ENCODE peak calls at places on chromosomes 5 and 9, in seven cellular contexts. J is OCI-M1; A is stimulated activated CD8-positive, alpha-beta memory T cell treated with anti-CD3 and anti-CD28 coated beads, Interleukin-4, amount 100 ng/mL, for 1 hour; U is heart right ventricle; H is cardiac fibroblast; D is ELR; K is NCI-H1092 treated with DMSO at 0.1 percent for 48 hours. P is an unnamed sample.

GRCh38 chr5:8714197-8714596 is 831.7 kb downstream of the SEMA5A start:
- DNase-seq in J (no peak), U (no peak), A (no peak), K (no peak), D (no peak), H (no peak), P (no peak)

GRCh38 chr5:59829389-59829788 is 64.1 kb downstream of the PDE4D start:
- DNase-seq in A (no peak), H (peak), D (peak), J (peak), U (peak), K (no peak), P (no peak)

GRCh38 chr5:113099822-113100221 is 123.2 kb downstream of the DCP2 start:
- DNase-seq in D (no peak), K (no peak), U (no peak), A (no peak), H (no peak), J (no peak), P (no peak)

GRCh38 chr5:149388498-149389190 is 9.6 kb upstream of the IL17B start:
- DNase-seq in D (no peak), A (no peak), J (no peak), K (no peak), U (no peak), H (no peak), P (no peak)

GRCh38 chr5:93273176-93273575 is 307.8 kb downstream of the NR2F1-AS1 start:
- DNase-seq in J (no peak), D (peak), A (no peak), K (no peak), H (peak), U (no peak), P (no peak)

GRCh38 chr9:126531591-126531990 is 82.1 kb upstream of the LMX1B start:
- DNase-seq in J (no peak), U (no peak), D (no peak), H (no peak), K (no peak), A (no peak), P (no peak)

GRCh38 chr5:173858675-173859121 is 29.5 kb upstream of the CPEB4 start:
- DNase-seq in H (no peak), J (peak), K (no peak), D (no peak), A (no peak), U (no peak), P (peak)

GRCh38 chr5:10761842-10762165 is 770 bp upstream of the DAP start:
- DNase-seq in U (no peak), H (no peak), D (no peak), A (no peak), K (no peak), J (peak), P (peak)

GRCh38 chr9:93576296-93577044 is at the start of gene PHF2:
- DNase-seq in D (peak), H (no peak), U (no peak), K (no peak), J (peak), A (no peak), P (peak)

P was measured in erythroblast.